ENCODE peak calls at places on chromosomes 12 and 14, in five cellular contexts. B, Z, F, D and T are unnamed samples.

GRCh38 chr14:65229431-65230286 is 127.3 kb upstream of the MAX start:
- DNase-seq in B (no peak), Z (peak), F (no peak), D (peak), T (no peak)

GRCh38 chr12:20432290-20432689 is 64.0 kb downstream of the PDE3A start:
- DNase-seq in B (no peak), Z (no peak), F (no peak), D (no peak), T (no peak)

GRCh38 chr12:116674643-116675183 is 63.2 kb downstream of the SPRING1 start:
- DNase-seq in B (no peak), Z (peak), F (no peak), D (no peak), T (no peak)

GRCh38 chr14:30337456-30337855 is 221.5 kb upstream of the G2E3 start:
- DNase-seq in B (no peak), Z (no peak), F (no peak), D (no peak), T (peak)

GRCh38 chr12:52213541-52214420 is 19.3 kb upstream of the KRT7 start:
- DNase-seq in B (no peak), Z (peak), F (no peak), D (peak), T (peak)

GRCh38 chr14:56126514-56126913 is 8.3 kb downstream of the PELI2 start:
- DNase-seq in B (no peak), Z (no peak), F (no peak), D (no peak), T (no peak)

GRCh38 chr14:20684662-20685456 is 499 bp downstream of the RNASE4 start:
- DNase-seq in B (no peak), Z (peak), F (no peak), D (peak), T (peak)

GRCh38 chr14:103522028-103522581 is 525 bp downstream of the CKB start:
- DNase-seq in B (no peak), Z (no peak), F (no peak), D (peak), T (no peak)

GRCh38 chr14:93016275-93016845 is 93.4 kb downstream of the CHGA start:
- DNase-seq in B (no peak), Z (no peak), F (no peak), D (no peak), T (no peak)

GRCh38 chr12:8912910-8913309 is 1.4 kb upstream of the PHC1 start:
- DNase-seq in B (no peak), Z (peak), F (no peak), D (no peak), T (peak)

GRCh38 chr12:31915442-31915841 is 43.8 kb upstream of the RESF1 start:
- DNase-seq in B (no peak), Z (no peak), F (no peak), D (no peak), T (no peak)

GRCh38 chr14:100741956-100742355 is 15.3 kb downstream of the DLK1 start:
- DNase-seq in B (no peak), Z (no peak), F (no peak), D (no peak), T (no peak)

GRCh38 chr14:82366803-82367202 is 833.1 kb upstream of the SEL1L start:
- DNase-seq in B (no peak), Z (no peak), F (no peak), D (no peak), T (no peak)

GRCh38 chr12:47856094-47856493 is 36.4 kb upstream of the HDAC7 start:
- DNase-seq in B (no peak), Z (no peak), F (no peak), D (no peak), T (no peak)

GRCh38 chr14:63228221-63228620 is 24.0 kb downstream of the RHOJ start:
- DNase-seq in B (no peak), Z (no peak), F (no peak), D (no peak), T (no peak)

GRCh38 chr12:113247123-113248045 is 26.1 kb downstream of the TPCN1 start:
- DNase-seq in B (no peak), Z (peak), F (no peak), D (peak), T (peak)

GRCh38 chr12:131282292-131283080 is 328.8 kb downstream of the ADGRD1 start:
- DNase-seq in B (no peak), Z (no peak), F (no peak), D (peak), T (no peak)

GRCh38 chr12:128956755-128957154 is 103.5 kb downstream of the GLT1D1 start:
- DNase-seq in B (no peak), Z (no peak), F (no peak), D (no peak), T (no peak)

GRCh38 chr12:92224685-92225331 is 79.2 kb upstream of the BTG1 start:
- DNase-seq in B (peak), Z (peak), F (no peak), D (no peak), T (peak)

GRCh38 chr14:90274808-90275454 is 18.6 kb downstream of the PSMC1 start:
- DNase-seq in B (no peak), Z (peak), F (no peak), D (no peak), T (peak)

GRCh38 chr12:64009321-64010068 is 165.0 kb downstream of the SRGAP1 start:
- DNase-seq in B (no peak), Z (no peak), F (no peak), D (no peak), T (no peak)

GRCh38 chr12:26138860-26139259 is 14.0 kb upstream of the BHLHE41 start:
- DNase-seq in B (no peak), Z (no peak), F (no peak), D (no peak), T (no peak)

GRCh38 chr12:5201554-5202243 is 158.0 kb downstream of the KCNA5 start:
- DNase-seq in B (no peak), Z (peak), F (no peak), D (peak), T (no peak)

GRCh38 chr12:57717846-57718640 is 20.5 kb downstream of the AGAP2 start:
- DNase-seq in B (no peak), Z (no peak), F (no peak), D (no peak), T (no peak)

GRCh38 chr14:101721951-101722661 is 39.4 kb upstream of the PPP2R5C start:
- DNase-seq in B (peak), Z (peak), F (no peak), D (no peak), T (no peak)

GRCh38 chr12:33129500-33129899 is 232.9 kb upstream of the PKP2 start:
- DNase-seq in B (no peak), Z (no peak), F (no peak), D (no peak), T (peak)

GRCh38 chr12:124399622-124400021 is 104.7 kb downstream of the RFLNA start:
- DNase-seq in B (no peak), Z (no peak), F (no peak), D (no peak), T (no peak)

GRCh38 chr12:90280033-90280432 is 571.4 kb upstream of the ATP2B1 start:
- DNase-seq in B (no peak), Z (peak), F (no peak), D (no peak), T (peak)

GRCh38 chr14:76152333-76152681 is 585 bp downstream of the GPATCH2L start:
- DNase-seq in B (peak), Z (peak), F (peak), D (peak), T (peak)

GRCh38 chr12:76256341-76256740 is 91.9 kb downstream of the BBS10 start:
- DNase-seq in B (no peak), Z (no peak), F (no peak), D (no peak), T (no peak)

GRCh38 chr14:99384446-99385417 is 95.9 kb downstream of the SETD3 start:
- DNase-seq in B (no peak), Z (no peak), F (no peak), D (no peak), T (no peak)

GRCh38 chr12:111064982-111065381 is 144.6 kb upstream of the MYL2 start:
- DNase-seq in B (no peak), Z (no peak), F (no peak), D (no peak), T (no peak)

DNA sequence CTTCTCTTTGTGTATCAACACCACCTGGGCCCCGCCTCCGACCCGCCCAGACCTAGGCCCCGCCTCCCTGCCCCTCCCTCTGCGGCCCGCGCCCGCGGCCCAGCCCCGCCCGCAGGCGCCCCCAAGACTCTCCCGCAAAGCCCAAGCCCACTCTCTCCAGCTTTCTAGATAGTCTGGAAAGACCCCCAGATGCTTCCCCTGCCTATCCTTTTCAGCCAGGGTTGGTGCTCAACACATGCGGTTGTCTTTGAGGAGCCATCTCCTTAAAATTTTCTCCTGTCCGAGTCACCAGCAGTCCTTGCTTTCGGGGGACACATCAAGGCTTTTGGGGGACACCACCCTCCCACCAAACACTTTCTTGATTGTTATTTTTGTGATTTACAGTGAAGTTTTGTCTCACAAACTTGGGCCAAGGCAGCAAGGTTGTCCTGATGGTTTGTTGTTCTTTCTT is 304 bp upstream of the SLC38A2 start:
- DNase-seq in B (no peak), Z (no peak), F (no peak), D (no peak), T (no peak)
- H3K4me3 ChIP-seq in B (peak), Z (peak), F (peak), D (peak), T (peak)

DNA sequence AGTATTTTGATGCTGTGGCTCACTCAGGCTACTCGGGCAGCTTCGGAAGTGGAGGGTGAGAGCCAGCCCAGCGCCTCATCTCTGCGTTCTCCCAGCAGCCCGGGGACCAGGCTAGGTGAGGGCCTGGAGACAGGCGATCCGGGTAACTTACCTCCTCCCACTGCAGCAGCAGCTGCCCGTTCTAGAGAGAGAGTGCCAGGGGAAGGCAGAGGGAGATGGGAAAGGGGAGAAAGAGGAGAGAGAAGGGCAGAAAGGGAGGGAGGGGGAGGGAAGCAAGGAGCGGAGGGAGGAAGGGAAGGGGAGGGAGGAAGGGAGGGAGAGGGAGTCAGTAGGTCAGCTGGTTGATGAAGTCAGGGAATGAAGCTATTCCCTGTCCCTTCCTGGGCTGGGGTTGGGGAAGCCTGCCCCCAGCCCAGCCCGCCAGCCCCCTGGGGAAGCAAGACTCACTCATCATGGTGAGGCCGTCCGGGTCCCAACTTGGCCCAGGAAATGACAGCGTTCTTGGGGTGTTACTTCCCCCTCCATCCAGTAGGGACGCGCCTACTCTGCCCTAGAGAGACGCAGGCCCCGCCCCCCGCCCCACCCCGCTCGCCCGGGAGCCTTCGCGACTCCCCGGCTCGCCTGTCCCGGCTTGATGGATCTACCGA is at the start of gene IFI27L2:
- DNase-seq in B (no peak), Z (peak), F (no peak), D (peak), T (peak)
- TF ChIP-seq CTCF in B (peak), Z (peak), F (peak), D (peak), T (peak)

DNA sequence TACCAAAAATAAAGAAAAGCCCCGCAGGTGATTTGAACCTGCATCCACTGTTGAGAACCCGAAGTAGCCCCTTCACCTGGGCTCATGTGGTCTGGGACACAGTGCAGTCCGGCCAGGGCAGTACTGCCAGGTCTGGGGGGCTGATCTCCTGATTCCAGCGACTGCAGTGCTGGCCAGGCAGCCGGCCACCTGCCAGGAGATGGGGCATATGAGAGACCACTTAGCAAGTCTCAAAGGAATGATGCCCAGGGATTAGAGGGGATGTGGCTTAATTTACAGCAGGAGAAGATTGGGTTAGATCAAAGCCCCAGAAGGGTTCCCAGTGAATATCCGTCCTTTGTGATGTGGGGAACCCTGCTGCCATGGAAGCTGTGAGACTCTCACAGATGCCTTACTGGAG is 113.3 kb downstream of the PRMT8 start:
- DNase-seq in B (no peak), Z (no peak), F (no peak), D (no peak), T (no peak)
- H3K4me3 ChIP-seq in B (no peak), Z (no peak), F (no peak), D (no peak), T (no peak)

GRCh38 chr12:7045913-7046312 is 14.6 kb upstream of the C1S start:
- DNase-seq in B (no peak), Z (no peak), F (no peak), D (no peak), T (no peak)

GRCh38 chr12:7046383-7047143 is 14.0 kb upstream of the C1S start:
- DNase-seq in B (no peak), Z (no peak), F (no peak), D (no peak), T (no peak)

GRCh38 chr12:7038591-7038990 is 20.3 kb upstream of the LPCAT3 start:
- DNase-seq in B (no peak), Z (no peak), F (no peak), D (no peak), T (no peak)

GRCh38 chr12:7039403-7039802 is 21.1 kb upstream of the C1S start:
- DNase-seq in B (no peak), Z (no peak), F (no peak), D (no peak), T (peak)

DNA sequence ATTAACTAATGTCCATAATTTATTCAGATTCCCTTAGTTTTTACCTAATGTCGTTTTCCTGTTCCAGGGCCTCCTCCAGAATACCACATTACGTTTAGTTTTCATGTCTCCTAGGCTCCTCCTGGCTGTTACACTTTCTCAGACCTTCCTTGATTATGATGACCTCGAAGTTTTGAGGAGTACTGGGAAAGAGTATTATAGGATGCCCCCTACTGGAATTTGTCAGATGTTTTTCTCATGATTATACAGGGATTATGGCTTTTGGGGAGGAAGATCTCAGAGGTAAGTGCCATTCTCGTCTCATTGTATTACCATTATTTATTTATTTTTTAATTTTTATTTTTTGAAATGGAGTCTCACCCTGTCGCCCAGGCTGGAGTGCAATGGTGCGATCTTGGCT is 17.7 kb upstream of the C1S start:
- DNase-seq in B (no peak), Z (peak), F (no peak), D (no peak), T (peak)
- TF ChIP-seq CTCF in B (peak), Z (peak), F (peak), D (peak), T (peak)

GRCh38 chr14:104582005-104582404 is 2.4 kb downstream of the C14orf180 start:
- DNase-seq in B (no peak), Z (no peak), F (no peak), D (no peak), T (no peak)

GRCh38 chr14:104582649-104583048 is 3.1 kb downstream of the C14orf180 start:
- DNase-seq in B (no peak), Z (no peak), F (no peak), D (no peak), T (no peak)

GRCh38 chr14:104584557-104584956 is 5.0 kb downstream of the C14orf180 start:
- DNase-seq in B (no peak), Z (no peak), F (no peak), D (no peak), T (no peak)

GRCh38 chr14:104581521-104581920 is 2.0 kb downstream of the C14orf180 start:
- DNase-seq in B (no peak), Z (no peak), F (no peak), D (no peak), T (no peak)

GRCh38 chr14:104583424-104584114 is 4.0 kb downstream of the C14orf180 start:
- DNase-seq in B (no peak), Z (no peak), F (no peak), D (no peak), T (no peak)
- H3K4me3 ChIP-seq in B (no peak), Z (no peak), F (no peak), D (no peak), T (no peak)

DNA sequence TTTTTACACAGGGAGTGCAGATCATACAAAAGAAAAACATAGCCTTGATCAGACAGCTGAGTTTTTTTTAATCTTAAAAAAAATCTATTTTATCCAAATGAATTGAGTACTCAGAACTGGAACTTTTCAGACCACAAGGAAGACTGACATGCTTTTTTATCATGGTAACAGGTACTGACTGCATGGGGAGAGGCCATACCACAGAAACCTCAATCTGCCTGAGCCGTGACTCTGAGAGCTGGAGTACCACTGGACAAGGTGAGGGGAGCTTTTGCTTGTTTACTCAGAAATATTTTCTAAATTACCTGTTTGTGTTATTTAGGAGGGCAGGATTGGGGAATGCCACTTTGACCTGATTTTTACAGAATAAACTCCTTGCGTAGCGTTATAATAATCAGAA is 143.9 kb downstream of the ALX1 start:
- DNase-seq in B (no peak), Z (no peak), F (no peak), D (no peak), T (no peak)
- TF ChIP-seq CTCF in B (no peak), Z (no peak), F (no peak), D (no peak), T (no peak)

GRCh38 chr14:31964979-31965734 is 111.9 kb upstream of the ARHGAP5 start:
- DNase-seq in B (no peak), Z (no peak), F (no peak), D (no peak), T (no peak)

GRCh38 chr14:31967669-31967975 is 109.5 kb upstream of the ARHGAP5 start:
- DNase-seq in B (no peak), Z (no peak), F (no peak), D (no peak), T (no peak)

GRCh38 chr14:31964490-31964889 is 112.6 kb upstream of the ARHGAP5 start:
- DNase-seq in B (no peak), Z (no peak), F (no peak), D (no peak), T (no peak)

GRCh38 chr14:31966896-31967668 is 110.0 kb upstream of the ARHGAP5 start:
- DNase-seq in B (no peak), Z (no peak), F (no peak), D (no peak), T (no peak)

GRCh38 chr14:31965735-31966598 is 111.1 kb upstream of the ARHGAP5 start:
- DNase-seq in B (no peak), Z (no peak), F (no peak), D (peak), T (peak)
- H3K4me3 ChIP-seq in B (no peak), Z (no peak), F (no peak), D (no peak), T (no peak)

GRCh38 chr14:25011095-25011494 is 38.9 kb downstream of the STXBP6 start:
- DNase-seq in B (no peak), Z (no peak), F (no peak), D (no peak), T (no peak)

GRCh38 chr14:25010471-25010870 is 39.5 kb downstream of the STXBP6 start:
- DNase-seq in B (no peak), Z (no peak), F (no peak), D (no peak), T (no peak)

GRCh38 chr14:25006961-25007795 is 42.8 kb downstream of the STXBP6 start:
- DNase-seq in B (peak), Z (peak), F (no peak), D (no peak), T (peak)

GRCh38 chr14:25007832-25008231 is 42.1 kb downstream of the STXBP6 start:
- DNase-seq in B (no peak), Z (no peak), F (no peak), D (no peak), T (no peak)

DNA sequence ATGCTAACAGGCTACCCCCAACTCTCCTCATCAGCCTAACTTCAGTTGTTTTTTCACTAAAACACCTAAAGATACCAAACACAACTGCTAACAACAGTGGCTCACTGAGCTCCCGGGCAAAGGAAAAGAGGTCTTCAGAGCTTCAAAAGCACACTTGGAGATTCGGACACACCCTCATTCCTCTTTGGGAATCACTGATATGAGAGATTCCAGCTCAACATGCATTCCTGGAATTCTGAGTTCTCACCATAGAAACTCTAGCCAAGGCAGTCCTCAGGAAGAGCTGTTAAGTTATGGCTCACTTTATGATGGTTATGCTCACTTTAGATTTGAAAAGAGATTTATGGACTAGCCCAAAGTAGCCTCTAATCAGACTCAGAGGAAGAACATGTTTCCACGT is 40.1 kb downstream of the STXBP6 start:
- DNase-seq in B (peak), Z (no peak), F (no peak), D (no peak), T (no peak)
- TF ChIP-seq CTCF in B (no peak), Z (no peak), F (no peak), D (no peak), T (no peak)